ENCODE peak calls at places on chromosomes 7 and 10, in four cellular contexts. T is SK-N-SH, H is lung, V is body of pancreas. U is an unnamed sample.

GRCh38 chr7:134500982-134501381 is 26.4 kb upstream of the AKR1B10 start:
- DNase-seq in T (no peak), H (no peak), V (no peak), U (no peak)

GRCh38 chr7:45413419-45413818 is 160.7 kb upstream of the ADCY1 start:
- DNase-seq in T (no peak), H (no peak), V (no peak), U (no peak)

GRCh38 chr7:8260871-8261707 is 878 bp downstream of the ICA1 start:
- DNase-seq in T (peak; percentile 74), H (peak; percentile 65), V (peak; percentile 73), U (no peak)

GRCh38 chr10:22599048-22599561 is 115.3 kb downstream of the PIP4K2A start:
- DNase-seq in T (no peak), H (no peak), V (no peak), U (peak; percentile 41)

GRCh38 chr10:24669285-24669861 is 54.3 kb downstream of the ARHGAP21 start:
- DNase-seq in T (peak; percentile 15), H (no peak), V (no peak), U (no peak)

GRCh38 chr10:104406715-104407517 is 53.3 kb downstream of the CFAP58 start:
- DNase-seq in T (peak; percentile 44), H (no peak), V (no peak), U (peak; percentile 3)

GRCh38 chr10:59868974-59869940 is 37.1 kb downstream of the CCDC6 start:
- DNase-seq in T (no peak), H (no peak), V (no peak), U (no peak)

GRCh38 chr7:28617308-28617707 is 205.0 kb downstream of the CREB5 start:
- DNase-seq in T (no peak), H (no peak), V (no peak), U (no peak)

GRCh38 chr10:130230036-130230435 is 93.8 kb downstream of the GLRX3 start:
- DNase-seq in T (no peak), H (no peak), V (no peak), U (no peak)

GRCh38 chr7:38316733-38317360 is 43.4 kb upstream of the TARP start:
- DNase-seq in T (no peak), H (no peak), V (no peak), U (no peak)

GRCh38 chr10:132735923-132736391 is 50.0 kb downstream of the NKX6-2 start:
- DNase-seq in T (peak; percentile 63), H (no peak), V (no peak), U (no peak)

GRCh38 chr7:157625973-157626790 is 289.4 kb downstream of the DNAJB6 start:
- DNase-seq in T (no peak), H (no peak), V (no peak), U (no peak)

GRCh38 chr7:95684037-95684436 is 87.7 kb upstream of the PDK4 start:
- DNase-seq in T (no peak), H (no peak), V (no peak), U (no peak)

GRCh38 chr7:66921918-66922486 is 977 bp downstream of the TMEM248 start:
- DNase-seq in T (peak; percentile 40), H (no peak), V (no peak), U (no peak)

GRCh38 chr7:1580422-1581030 is 10.7 kb upstream of the PSMG3 start:
- DNase-seq in T (no peak), H (no peak), V (no peak), U (no peak)

GRCh38 chr10:11057448-11057847 is 39.8 kb downstream of the CELF2 start:
- DNase-seq in T (no peak), H (no peak), V (no peak), U (no peak)

GRCh38 chr10:48760983-48761382 is 76.3 kb downstream of the WDFY4 start:
- DNase-seq in T (peak; percentile 37), H (no peak), V (no peak), U (no peak)

GRCh38 chr10:92284112-92284704 is 6.7 kb downstream of the CPEB3 start:
- DNase-seq in T (no peak), H (no peak), V (no peak), U (no peak)

GRCh38 chr7:2007526-2007925 is 225.2 kb downstream of the MAD1L1 start:
- DNase-seq in T (no peak), H (no peak), V (no peak), U (no peak)

GRCh38 chr10:73413108-73413527 is 740 bp downstream of the ANXA7 start:
- DNase-seq in T (peak; percentile 48), H (no peak), V (peak; percentile 64), U (no peak)

GRCh38 chr7:80707318-80707717 is 68.9 kb downstream of the CD36 start:
- DNase-seq in T (no peak), H (no peak), V (no peak), U (no peak)

GRCh38 chr10:36254191-36254590 is 612.1 kb upstream of the FZD8 start:
- DNase-seq in T (no peak), H (peak; percentile 32), V (peak; percentile 57), U (no peak)

GRCh38 chr7:2508327-2509231 is 11.0 kb upstream of the LFNG start:
- DNase-seq in T (no peak), H (no peak), V (peak; percentile 38), U (no peak)

GRCh38 chr7:2621061-2621828 is 10.5 kb upstream of the TTYH3 start:
- DNase-seq in T (no peak), H (no peak), V (peak; percentile 52), U (no peak)

GRCh38 chr7:125355899-125356298 is 426.3 kb upstream of the POT1 start:
- DNase-seq in T (no peak), H (no peak), V (no peak), U (no peak)

GRCh38 chr10:132395704-132396494 is 1.1 kb upstream of the PWWP2B start:
- DNase-seq in T (peak; percentile 73), H (peak; percentile 71), V (peak; percentile 86), U (no peak)

GRCh38 chr10:71222541-71223364 is 10.4 kb downstream of the UNC5B start:
- DNase-seq in T (no peak), H (no peak), V (no peak), U (no peak)

GRCh38 chr10:44682516-44682915 is 228.6 kb upstream of the TMEM72 start:
- DNase-seq in T (no peak), H (no peak), V (no peak), U (no peak)

GRCh38 chr10:62459072-62459471 is 84.9 kb downstream of the ZNF365 start:
- DNase-seq in T (no peak), H (no peak), V (no peak), U (peak; percentile 63)

GRCh38 chr10:13893926-13894325 is 307.2 kb downstream of the PRPF18 start:
- DNase-seq in T (peak; percentile 66), H (no peak), V (no peak), U (no peak)

DNA sequence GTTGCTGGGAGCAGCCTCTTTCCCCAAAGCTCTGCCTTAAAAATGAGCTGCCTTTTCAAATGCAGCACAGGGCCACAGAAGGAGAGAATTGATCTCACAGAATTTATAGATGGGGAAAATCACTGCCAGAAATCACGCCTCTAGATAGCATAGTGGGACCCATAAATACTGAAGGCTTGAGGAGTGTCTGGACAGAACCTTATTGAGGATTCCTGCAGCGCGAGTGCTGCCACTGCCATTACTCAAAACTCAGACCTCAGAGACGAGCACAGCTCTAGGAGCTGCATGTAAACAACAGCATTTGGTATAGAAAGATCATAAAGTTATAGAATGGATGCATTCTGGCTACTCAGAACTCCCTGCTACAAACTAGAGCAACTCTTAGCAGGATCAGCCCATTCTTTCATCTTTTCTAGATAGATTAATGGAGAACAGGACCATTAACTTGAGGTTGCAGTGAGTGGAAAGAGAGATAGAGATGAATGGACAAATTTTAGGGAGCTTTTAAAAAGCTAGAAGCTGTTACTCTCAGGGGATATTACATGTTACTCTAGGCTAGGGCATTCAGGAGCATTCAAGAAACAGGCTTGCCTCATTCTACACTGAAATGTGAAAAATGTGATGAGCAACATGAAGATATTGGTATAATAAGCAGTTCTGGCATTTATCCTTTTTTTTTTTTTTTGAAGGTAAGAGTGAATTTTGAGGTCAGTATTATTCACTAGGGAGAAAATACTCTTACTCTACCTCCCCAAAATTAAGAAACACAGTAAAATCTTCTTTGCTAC is 267.2 kb upstream of the SLC26A5 start:
- DNase-seq in T (no peak), H (no peak), V (no peak), U (no peak)
- H3K27ac ChIP-seq in T (no peak overlapping the region), H (no peak overlapping the region), V (no peak overlapping the region), U (no peak overlapping the region)

GRCh38 chr10:29009464-29009863 is 279.4 kb upstream of the LYZL1 start:
- DNase-seq in T (no peak), H (no peak), V (no peak), U (no peak)

GRCh38 chr10:29007370-29007747 is 281.5 kb upstream of the LYZL1 start:
- DNase-seq in T (no peak), H (no peak), V (no peak), U (no peak)

GRCh38 chr10:29011511-29011910 is 277.4 kb upstream of the LYZL1 start:
- DNase-seq in T (no peak), H (no peak), V (no peak), U (no peak)

GRCh38 chr10:29005988-29006387 is 282.9 kb upstream of the LYZL1 start:
- DNase-seq in T (no peak), H (no peak), V (no peak), U (no peak)

GRCh38 chr10:29007748-29008610 is 280.9 kb upstream of the LYZL1 start:
- DNase-seq in T (no peak), H (no peak), V (peak; percentile 37), U (no peak)
- H3K27ac ChIP-seq in T (no peak overlapping the region), H (no peak overlapping the region), V (peak overlapping the region; percentile 69), U (no peak overlapping the region)

GRCh38 chr10:119478111-119479047 is 64.1 kb downstream of the RGS10 start:
- DNase-seq in T (no peak), H (no peak), V (no peak), U (no peak)
- H3K27ac ChIP-seq in T (no peak overlapping the region), H (no peak overlapping the region), V (no peak overlapping the region), U (no peak overlapping the region)

DNA sequence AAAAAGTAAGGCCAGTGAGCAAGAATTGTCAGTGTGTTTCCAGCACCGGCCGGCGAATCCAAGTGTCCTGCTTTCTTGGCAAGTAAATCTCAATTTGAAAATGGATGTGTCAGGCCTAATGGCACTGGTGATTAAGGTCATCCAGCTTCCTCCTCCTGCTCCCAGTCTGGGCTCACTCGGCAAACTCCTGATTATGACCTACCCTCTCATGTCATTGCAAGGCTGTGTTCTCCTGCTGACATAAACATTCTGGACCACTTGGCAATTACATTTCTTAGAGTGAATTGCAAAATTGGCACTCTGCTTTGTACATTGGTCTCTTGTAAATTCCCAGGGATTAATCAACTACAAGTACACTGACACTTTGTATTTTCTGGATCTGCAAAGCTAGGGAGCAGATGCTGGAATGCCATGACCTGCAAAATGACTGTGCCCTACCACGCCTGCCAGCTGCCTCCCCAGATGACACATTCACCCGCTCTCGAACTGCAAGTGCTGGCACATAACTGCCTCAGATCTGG is 473.8 kb downstream of the KIF20B start:
- DNase-seq in T (no peak), H (no peak), V (no peak), U (no peak)
- H3K27ac ChIP-seq in T (no peak overlapping the region), H (no peak overlapping the region), V (no peak overlapping the region), U (no peak overlapping the region)

GRCh38 chr10:50577681-50578350 is 45.9 kb downstream of the SGMS1 start:
- DNase-seq in T (no peak), H (no peak), V (peak; percentile 74), U (no peak)
- H3K27ac ChIP-seq in T (peak overlapping the region; percentile 56), H (peak overlapping the region; percentile 83), V (peak overlapping the region; percentile 67), U (no peak overlapping the region)

U was measured in AG04450.